ENCODE peak calls at places on chromosomes 13 and 19, in eight cellular contexts. J, B, T, L, D, M, H and C are unnamed samples.

GRCh38 chr19:12834976-12835757 is 788 bp upstream of the RTBDN start:
- DNase-seq in B (no peak), L (peak), H (no peak), D (peak), J (no peak), T (no peak), M (no peak), C (no peak)

GRCh38 chr13:78599911-78600310 is 3.4 kb downstream of the POU4F1 start:
- DNase-seq in M (no peak), L (no peak), H (no peak), B (no peak), J (no peak), T (no peak), D (no peak), C (no peak)

GRCh38 chr13:82802528-82802927 is 1079.7 kb downstream of the SLITRK1 start:
- DNase-seq in T (no peak), J (no peak), L (no peak), D (no peak), B (no peak), H (no peak), M (no peak), C (no peak)

GRCh38 chr19:29509456-29509855 is 16.3 kb upstream of the VSTM2B start:
- DNase-seq in J (no peak), B (no peak), L (no peak), H (no peak), T (no peak), D (no peak), M (peak), C (no peak)

GRCh38 chr19:872266-872951 is 12.9 kb downstream of the CFD start:
- DNase-seq in H (peak), B (peak), D (peak), L (no peak), J (peak), M (peak), T (no peak), C (peak)

GRCh38 chr19:50718255-50719118 is 1.1 kb downstream of the SHANK1 start:
- DNase-seq in J (no peak), T (no peak), M (peak), B (no peak), D (peak), L (no peak), H (peak), C (no peak)

GRCh38 chr19:41871573-41872383 is 5.3 kb upstream of the CD79A start:
- DNase-seq in T (no peak), H (peak), B (no peak), D (no peak), J (no peak), L (no peak), M (no peak), C (peak)

GRCh38 chr13:94712287-94712811 is at the start of gene SOX21:
- DNase-seq in L (no peak), T (peak), B (peak), H (no peak), J (peak), M (no peak), D (peak), C (no peak)

GRCh38 chr13:44050450-44051063 is 170.9 kb downstream of the LACC1 start:
- DNase-seq in B (no peak), T (no peak), J (no peak), D (no peak), M (no peak), H (no peak), L (no peak), C (no peak)

GRCh38 chr19:38700350-38700932 is 43.8 kb downstream of the CAPN12 start:
- DNase-seq in M (no peak), B (no peak), H (no peak), D (no peak), L (no peak), T (no peak), J (no peak), C (no peak)

GRCh38 chr19:34404109-34404909 is at the start of gene PDCD2L:
- DNase-seq in H (peak), J (peak), L (peak), M (peak), B (peak), D (peak), T (peak), C (peak)

GRCh38 chr13:91359566-91359965 is 12.1 kb downstream of the MIR17HG start:
- DNase-seq in M (no peak), J (no peak), D (no peak), T (no peak), L (no peak), B (no peak), H (no peak), C (no peak)

GRCh38 chr19:47093254-47093653 is 20.3 kb downstream of the ZC3H4 start:
- DNase-seq in B (no peak), H (no peak), T (no peak), M (no peak), D (no peak), L (no peak), J (no peak), C (no peak)

GRCh38 chr13:94858856-94859811 is 146.8 kb upstream of the SOX21 start:
- DNase-seq in H (no peak), D (peak), B (peak), M (no peak), L (no peak), T (peak), J (no peak), C (no peak)

GRCh38 chr13:91726666-91727065 is 328.2 kb downstream of the GPC5 start:
- DNase-seq in M (no peak), T (no peak), J (no peak), D (no peak), L (no peak), H (no peak), B (no peak), C (no peak)

GRCh38 chr19:34209726-34210125 is 37.4 kb downstream of the LSM14A start:
- DNase-seq in L (no peak), T (no peak), M (no peak), B (no peak), D (no peak), J (no peak), H (no peak), C (no peak)

GRCh38 chr19:30122431-30122830 is 180.4 kb downstream of the URI1 start:
- DNase-seq in D (no peak), H (no peak), J (no peak), L (no peak), T (no peak), B (no peak), M (no peak), C (no peak)

GRCh38 chr19:15776991-15777787 is 10.3 kb upstream of the OR10H5 start:
- DNase-seq in B (no peak), T (no peak), M (no peak), D (no peak), H (no peak), J (no peak), L (no peak), C (no peak)

GRCh38 chr13:110023729-110024645 is 237.6 kb upstream of the IRS2 start:
- DNase-seq in H (no peak), M (no peak), B (peak), L (peak), T (no peak), D (no peak), J (no peak), C (no peak)

GRCh38 chr13:41707192-41707858 is 250.0 kb downstream of the RGCC start:
- DNase-seq in H (no peak), M (no peak), L (no peak), J (no peak), D (no peak), B (no peak), T (no peak), C (no peak)

GRCh38 chr13:91347996-91348905 is 764 bp downstream of the MIR17HG start:
- DNase-seq in M (peak), H (peak), D (peak), J (peak), L (no peak), T (peak), B (peak), C (peak)

GRCh38 chr19:47761566-47761965 is 16.2 kb downstream of the NOP53 start:
- DNase-seq in T (no peak), D (no peak), B (no peak), M (no peak), L (no peak), J (no peak), H (no peak), C (no peak)

GRCh38 chr19:5107432-5108122 is 138.7 kb downstream of the KDM4B start:
- DNase-seq in L (no peak), H (no peak), T (no peak), M (no peak), B (no peak), D (no peak), J (no peak), C (no peak)